ENCODE peak calls at places on chromosomes 12 and 14, in six cellular contexts. Q is mammary epithelial cell, H is PC-9, P is psoas muscle, W is BE2C, M is body of pancreas. D is an unnamed sample.

GRCh38 chr12:127431177-127431576 is 835.8 kb upstream of the TMEM132C start:
- DNase-seq in Q (no peak), H (no peak), P (no peak), W (no peak), M (no peak), D (no peak)

GRCh38 chr14:103879118-103879569 is 31.8 kb upstream of the PPP1R13B start:
- DNase-seq in Q (no peak), H (no peak), P (no peak), W (no peak), M (no peak), D (no peak)

GRCh38 chr12:93989913-93990312 is 158.5 kb upstream of the PLXNC1 start:
- DNase-seq in Q (no peak), H (no peak), P (no peak), W (no peak), M (no peak), D (no peak)

GRCh38 chr12:100737168-100737567 is 57.4 kb upstream of the ANO4 start:
- DNase-seq in Q (no peak), H (no peak), P (no peak), W (no peak), M (no peak), D (no peak)

GRCh38 chr14:74504874-74505617 is 11.5 kb downstream of the ISCA2 start:
- DNase-seq in Q (no peak), H (no peak), P (no peak), W (no peak), M (no peak), D (peak; percentile 84)

GRCh38 chr12:115172521-115172920 is 488.5 kb upstream of the TBX3 start:
- DNase-seq in Q (no peak), H (no peak), P (no peak), W (no peak), M (no peak), D (no peak)

GRCh38 chr12:99087278-99087677 is 442.2 kb downstream of the APAF1 start:
- DNase-seq in Q (peak; percentile 5), H (no peak), P (no peak), W (no peak), M (no peak), D (no peak)

GRCh38 chr14:53010193-53010592 is 59.3 kb upstream of the FERMT2 start:
- DNase-seq in Q (no peak), H (no peak), P (no peak), W (no peak), M (no peak), D (no peak)

GRCh38 chr12:29552324-29552927 is 54.9 kb upstream of the OVCH1 start:
- DNase-seq in Q (peak; percentile 30), H (peak; percentile 36), P (peak; percentile 58), W (peak; percentile 79), M (peak; percentile 58), D (peak; percentile 72)

GRCh38 chr12:62859203-62859799 is 75.6 kb downstream of the PPM1H start:
- DNase-seq in Q (no peak), H (no peak), P (no peak), W (no peak), M (no peak), D (no peak)

GRCh38 chr12:70106347-70106746 is 136.9 kb upstream of the CNOT2 start:
- DNase-seq in Q (no peak), H (no peak), P (no peak), W (no peak), M (no peak), D (no peak)

GRCh38 chr12:57124259-57124877 is 3.9 kb upstream of the LRP1 start:
- DNase-seq in Q (peak; percentile 55), H (peak; percentile 51), P (peak; percentile 63), W (peak; percentile 82), M (peak; percentile 81), D (peak; percentile 77)

GRCh38 chr12:96500686-96501085 is 11.3 kb downstream of the CFAP54 start:
- DNase-seq in Q (no peak), H (no peak), P (no peak), W (no peak), M (no peak), D (no peak)
- TF ChIP-seq CTCF in Q (peak; percentile 16), H (peak; percentile 34), P (peak; percentile 17), W (no peak), M (no peak), D (no peak)

DNA sequence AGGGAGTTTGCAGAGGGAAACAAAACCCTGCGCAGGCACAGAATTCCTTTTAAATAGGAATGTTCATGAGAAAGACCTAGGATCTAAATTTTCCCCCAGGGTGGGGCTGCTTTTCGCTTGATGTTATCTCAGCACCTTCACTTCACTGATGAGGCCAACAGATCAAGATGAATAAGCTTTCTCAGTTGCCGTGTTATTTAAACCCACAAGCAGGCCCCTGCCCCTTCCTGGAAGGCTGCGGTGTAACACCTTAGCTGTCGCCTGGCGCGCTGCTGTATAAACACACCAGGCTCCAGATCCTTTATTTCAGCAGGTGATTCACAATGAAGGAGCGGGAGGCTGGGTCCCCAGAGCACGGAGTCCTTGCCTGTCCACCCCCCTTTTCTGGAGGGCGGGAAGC is 515.3 kb downstream of the FUT8 start:
- DNase-seq in Q (no peak), H (no peak), P (no peak), W (no peak), M (no peak), D (no peak)
- TF ChIP-seq CTCF in Q (no peak), H (no peak), P (no peak), W (no peak), M (no peak), D (no peak)

GRCh38 chr12:48084066-48084465 is 21.8 kb downstream of the SENP1 start:
- DNase-seq in Q (no peak), H (no peak), P (no peak), W (no peak), M (no peak), D (no peak)
- TF ChIP-seq CTCF in Q (peak; percentile 20), H (peak; percentile 46), P (peak; percentile 30), W (peak; percentile 23), M (peak; percentile 28), D (no peak)

GRCh38 chr12:78790148-78790547 is 74.4 kb upstream of the SYT1 start:
- DNase-seq in Q (no peak), H (no peak), P (no peak), W (no peak), M (no peak), D (no peak)

GRCh38 chr12:78793982-78794381 is 70.6 kb upstream of the SYT1 start:
- DNase-seq in Q (no peak), H (no peak), P (no peak), W (no peak), M (no peak), D (no peak)

GRCh38 chr12:78795934-78796445 is 68.6 kb upstream of the SYT1 start:
- DNase-seq in Q (peak; percentile 57), H (no peak), P (no peak), W (no peak), M (no peak), D (no peak)

GRCh38 chr12:78793491-78793890 is 71.1 kb upstream of the SYT1 start:
- DNase-seq in Q (no peak), H (no peak), P (no peak), W (no peak), M (no peak), D (no peak)

GRCh38 chr12:78792052-78792698 is 72.4 kb upstream of the SYT1 start:
- DNase-seq in Q (no peak), H (no peak), P (no peak), W (no peak), M (no peak), D (no peak)
- TF ChIP-seq CTCF in Q (no peak), H (no peak), P (no peak), W (no peak), M (no peak), D (no peak)

GRCh38 chr12:109139791-109140190 is 23.4 kb downstream of the ACACB start:
- DNase-seq in Q (no peak), H (no peak), P (no peak), W (no peak), M (no peak), D (no peak)
- TF ChIP-seq CTCF in Q (no peak), H (no peak), P (no peak), W (no peak), M (no peak), D (no peak)

GRCh38 chr12:95259368-95259767 is 41.8 kb downstream of the VEZT start:
- DNase-seq in Q (no peak), H (no peak), P (no peak), W (no peak), M (peak; percentile 20), D (no peak)

GRCh38 chr12:95258146-95258545 is 40.5 kb downstream of the VEZT start:
- DNase-seq in Q (peak; percentile 49), H (no peak), P (no peak), W (no peak), M (no peak), D (no peak)

GRCh38 chr12:95261109-95261508 is 43.5 kb downstream of the VEZT start:
- DNase-seq in Q (no peak), H (no peak), P (no peak), W (no peak), M (no peak), D (no peak)

GRCh38 chr12:95258803-95259202 is 41.2 kb downstream of the VEZT start:
- DNase-seq in Q (no peak), H (no peak), P (no peak), W (no peak), M (no peak), D (no peak)

DNA sequence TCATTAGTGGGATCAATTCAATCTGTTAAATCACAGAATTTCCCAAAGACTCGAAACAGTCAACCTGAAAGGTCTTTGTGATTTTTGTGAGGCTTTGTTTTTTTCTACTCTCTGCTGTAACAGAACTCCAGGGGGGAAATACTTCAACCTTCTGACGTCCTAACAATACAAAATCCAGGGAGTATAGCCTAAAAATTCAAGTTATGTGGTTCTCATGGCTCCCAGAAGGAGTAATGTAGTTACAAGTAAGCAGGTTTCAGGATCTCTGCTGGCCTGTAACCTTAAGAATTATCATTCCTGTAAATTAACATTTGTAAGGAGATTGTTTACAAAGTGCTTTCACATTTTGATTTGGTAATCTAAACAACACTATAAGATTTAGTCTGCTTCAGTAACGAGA is 39.9 kb downstream of the VEZT start:
- DNase-seq in Q (no peak), H (no peak), P (no peak), W (no peak), M (no peak), D (no peak)
- TF ChIP-seq CTCF in Q (no peak), H (no peak), P (no peak), W (no peak), M (no peak), D (no peak)

GRCh38 chr12:123384318-123384993 is 524 bp downstream of the KMT5A start:
- DNase-seq in Q (peak; percentile 43), H (no peak), P (no peak), W (no peak), M (no peak), D (no peak)
- TF ChIP-seq CTCF in Q (peak; percentile 14), H (no peak), P (no peak), W (no peak), M (no peak), D (no peak)

DNA sequence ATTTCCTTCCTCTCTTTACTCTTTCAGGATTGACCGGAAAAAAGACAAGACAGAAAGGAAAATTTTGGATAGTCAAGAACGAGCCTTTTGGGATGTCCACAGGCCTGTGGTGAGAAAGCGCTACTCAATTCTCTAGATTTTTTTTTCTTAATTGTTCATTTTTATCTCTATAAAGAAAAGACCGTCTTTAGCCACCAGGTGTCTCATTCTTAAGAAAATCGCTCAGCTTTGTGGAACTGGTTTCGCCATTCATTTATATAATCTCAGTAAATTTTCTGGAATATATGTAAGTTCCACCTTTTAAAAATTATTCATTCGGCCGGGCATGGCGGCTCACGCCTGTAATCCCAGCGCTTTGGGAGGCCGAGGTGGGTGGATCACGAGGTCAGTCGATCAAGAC is 421.1 kb downstream of the DPF3 start:
- DNase-seq in Q (no peak), H (no peak), P (no peak), W (no peak), M (no peak), D (no peak)
- TF ChIP-seq CTCF in Q (peak; percentile 9), H (peak; percentile 35), P (no peak), W (peak; percentile 16), M (no peak), D (no peak)

GRCh38 chr12:1591029-1591428 is 3.4 kb downstream of the FBXL14 start:
- DNase-seq in Q (peak; percentile 52), H (peak; percentile 56), P (no peak), W (no peak), M (no peak), D (no peak)
- TF ChIP-seq CTCF in Q (peak; percentile 42), H (no peak), P (no peak), W (no peak), M (no peak), D (no peak)

D was measured in WERI-Rb-1.